ENCODE peak calls at places on chromosomes 12 and 14, in eight cellular contexts. P is activated CD4-positive, alpha-beta T cell treated with anti-CD3 and anti-CD28 coated beads for 1 hour; L is stimulated activated CD8-positive, alpha-beta memory T cell treated with anti-CD3 and anti-CD28 coated beads, Interleukin-7, amount 100 ng/mL, for 1 hour; C is prostate gland; S is stromal cell of bone marrow; M is T-helper 1 cell; H is epithelial cell of proximal tubule; I is GDM1. R is an unnamed sample.

GRCh38 chr12:129605666-129606065 is 298.2 kb downstream of the TMEM132D start:
- DNase-seq in M (no peak), L (no peak), C (no peak), P (no peak), H (no peak), S (no peak), I (no peak), R (no peak)

GRCh38 chr12:132489078-132489601 is 811 bp upstream of the FBRSL1 start:
- DNase-seq in S (no peak), C (no peak), L (peak), I (peak), P (peak), H (no peak), M (peak), R (peak)

GRCh38 chr12:6280053-6280469 is 30.4 kb upstream of the PLEKHG6 start:
- DNase-seq in P (no peak), I (no peak), M (no peak), H (peak), L (no peak), C (peak), S (peak), R (peak)

GRCh38 chr12:50222275-50222783 is 55.2 kb upstream of the CERS5 start:
- DNase-seq in M (no peak), L (no peak), I (no peak), S (peak), H (no peak), C (peak), P (no peak), R (peak)

GRCh38 chr14:68711551-68712437 is 81.1 kb downstream of the ZFP36L1 start:
- DNase-seq in L (no peak), S (no peak), H (no peak), C (no peak), I (no peak), P (no peak), M (peak), R (no peak)

GRCh38 chr14:63203618-63204406 is 431 bp upstream of the RHOJ start:
- DNase-seq in S (peak), L (no peak), M (no peak), C (peak), P (no peak), I (no peak), H (peak), R (peak)

GRCh38 chr12:46487567-46488131 is 115.1 kb upstream of the SLC38A2 start:
- DNase-seq in L (no peak), M (no peak), I (peak), S (no peak), H (no peak), P (no peak), C (no peak), R (no peak)

GRCh38 chr14:69398818-69399210 is 322 bp downstream of the SLC39A9 start:
- DNase-seq in S (no peak), I (no peak), C (no peak), M (no peak), L (no peak), P (no peak), H (no peak), R (no peak)

GRCh38 chr14:74942608-74943007 is 12.8 kb downstream of the PGF start:
- DNase-seq in L (no peak), I (no peak), H (no peak), S (no peak), C (no peak), M (no peak), P (no peak), R (no peak)

GRCh38 chr12:66352197-66352596 is 49.9 kb downstream of the HELB start:
- DNase-seq in I (peak), C (no peak), M (no peak), S (no peak), H (no peak), P (no peak), L (no peak), R (peak)

GRCh38 chr12:103758310-103759089 is 82.5 kb downstream of the NT5DC3 start:
- DNase-seq in M (no peak), I (no peak), H (no peak), C (no peak), P (no peak), L (no peak), S (no peak), R (no peak)

GRCh38 chr12:116381744-116382455 is 104.4 kb upstream of the MED13L start:
- DNase-seq in S (peak), C (no peak), H (peak), L (no peak), P (no peak), I (no peak), M (no peak), R (peak)

GRCh38 chr12:68745904-68746571 is at the start of gene SLC35E3:
- DNase-seq in H (no peak), C (peak), M (peak), I (peak), S (peak), P (peak), L (peak), R (peak)

GRCh38 chr14:100076133-100076532 is 10.9 kb downstream of the EVL start:
- DNase-seq in H (no peak), M (no peak), L (no peak), S (no peak), P (no peak), C (no peak), I (peak), R (peak)

GRCh38 chr12:31951939-31952338 is 7.3 kb upstream of the RESF1 start:
- DNase-seq in H (no peak), C (no peak), I (no peak), S (no peak), P (no peak), L (no peak), M (no peak), R (no peak)

GRCh38 chr14:90757452-90757851 is 58.8 kb downstream of the TTC7B start:
- DNase-seq in P (no peak), S (no peak), L (no peak), C (peak), I (no peak), H (no peak), M (no peak), R (no peak)

GRCh38 chr14:31229638-31230229 is 22.1 kb upstream of the HECTD1 start:
- DNase-seq in H (peak), C (peak), P (no peak), I (no peak), M (no peak), L (no peak), S (peak), R (no peak)

GRCh38 chr14:57982802-57983201 is 116.9 kb upstream of the SLC35F4 start:
- DNase-seq in I (no peak), H (no peak), M (no peak), L (no peak), S (no peak), C (no peak), P (no peak), R (peak)

GRCh38 chr12:69947922-69948321 is 122.9 kb downstream of the MYRFL start:
- DNase-seq in I (no peak), C (no peak), S (no peak), P (no peak), M (no peak), L (no peak), H (no peak), R (no peak)

GRCh38 chr12:93954160-93955112 is 193.9 kb upstream of the PLXNC1 start:
- DNase-seq in C (no peak), P (no peak), S (peak), M (no peak), H (no peak), L (no peak), I (no peak), R (no peak)

GRCh38 chr14:38623661-38624060 is 367.8 kb upstream of the CLEC14A start:
- DNase-seq in I (no peak), C (no peak), H (no peak), L (no peak), M (no peak), S (no peak), P (no peak), R (no peak)

GRCh38 chr14:91117960-91118359 is 4.1 kb downstream of the DGLUCY start:
- DNase-seq in P (no peak), C (no peak), M (no peak), L (no peak), S (no peak), H (no peak), I (no peak), R (no peak)

GRCh38 chr12:14239350-14239934 is 126.0 kb upstream of the ATF7IP start:
- DNase-seq in M (no peak), L (no peak), P (no peak), H (no peak), S (peak), I (no peak), C (no peak), R (no peak)

GRCh38 chr14:86723254-86723624 is 1193.3 kb downstream of the FLRT2 start:
- DNase-seq in L (no peak), C (no peak), M (no peak), S (no peak), P (no peak), I (no peak), H (peak), R (no peak)

GRCh38 chr12:4190376-4191063 is 83.0 kb upstream of the CCND2 start:
- DNase-seq in H (no peak), I (no peak), L (no peak), M (no peak), C (no peak), S (no peak), P (no peak), R (no peak)

GRCh38 chr14:67059576-67059975 is 129.7 kb upstream of the GARIN2 start:
- DNase-seq in L (no peak), M (no peak), P (no peak), H (no peak), S (no peak), I (no peak), C (no peak), R (no peak)

GRCh38 chr14:74875941-74876913 is at the start of gene PROX2:
- DNase-seq in I (peak), P (no peak), M (peak), L (no peak), S (no peak), C (no peak), H (no peak), R (peak)

GRCh38 chr12:8027856-8028255 is 4.7 kb upstream of the FOXJ2 start:
- DNase-seq in M (no peak), H (no peak), S (no peak), L (no peak), I (no peak), C (no peak), P (no peak), R (no peak)

GRCh38 chr12:111842556-111843396 is 748 bp downstream of the MAPKAPK5 start:
- DNase-seq in H (no peak), P (no peak), S (no peak), C (no peak), M (no peak), I (no peak), L (peak), R (peak)

GRCh38 chr12:118377891-118378470 is 1.6 kb downstream of the SUDS3 start:
- DNase-seq in P (peak), C (peak), H (no peak), I (peak), L (peak), M (peak), S (no peak), R (peak)

GRCh38 chr12:71183018-71183417 is 25.2 kb upstream of the TSPAN8 start:
- DNase-seq in I (no peak), H (no peak), C (no peak), M (no peak), L (no peak), S (peak), P (no peak), R (no peak)

GRCh38 chr14:67673451-67673850 is 981 bp downstream of the VTI1B start:
- DNase-seq in P (no peak), M (no peak), H (no peak), C (no peak), S (no peak), I (no peak), L (no peak), R (no peak)

GRCh38 chr12:10190558-10191388 is 11.9 kb downstream of the TMEM52B start:
- DNase-seq in C (peak), L (no peak), P (peak), H (no peak), I (peak), M (peak), S (no peak), R (peak)

GRCh38 chr12:97572220-97572619 is 109.6 kb downstream of the RMST start:
- DNase-seq in M (no peak), I (no peak), C (no peak), H (no peak), L (no peak), S (no peak), P (no peak), R (no peak)

GRCh38 chr14:20332946-20333782 is at the start of gene CCNB1IP1:
- DNase-seq in S (peak), P (no peak), L (no peak), M (peak), I (peak), C (peak), H (peak), R (peak)

GRCh38 chr14:61196792-61197191 is 84.3 kb downstream of the TMEM30B start:
- DNase-seq in M (no peak), L (no peak), C (no peak), H (no peak), I (no peak), S (no peak), P (no peak), R (peak)

GRCh38 chr12:116186482-116187157 is 90.9 kb downstream of the MED13L start:
- DNase-seq in C (no peak), L (no peak), H (no peak), P (no peak), S (no peak), I (no peak), M (no peak), R (peak)

GRCh38 chr14:64806202-64806861 is 73.4 kb downstream of the SPTB start:
- DNase-seq in H (no peak), L (no peak), C (peak), I (no peak), P (no peak), M (no peak), S (peak), R (no peak)

GRCh38 chr12:1277905-1278304 is 286.9 kb downstream of the ERC1 start:
- DNase-seq in C (no peak), L (no peak), H (no peak), P (no peak), S (no peak), M (no peak), I (no peak), R (no peak)

R was measured in dermis blood vessel endothelial cell.